ENCODE peak calls at places on chromosomes 12 and 14, in seven cellular contexts. One of them, this sample, is unnamed.

GRCh38 chr14:68558096-68558495 is 234.8 kb downstream of the ZFP36L1 start:
- DNase-seq in IMR-90: no peak
- DNase-seq in kidney epithelial cell: no peak
- DNase-seq in fibroblast of lung: no peak
- DNase-seq in neural progenitor cell: no peak
- DNase-seq in mammary epithelial cell: no peak
- DNase-seq in gastrocnemius medialis: no peak
- DNase-seq in this sample: no peak

GRCh38 chr14:23182372-23183014 is 967 bp downstream of the SLC7A8 start:
- DNase-seq in gastrocnemius medialis: peak
- DNase-seq in kidney epithelial cell: no peak
- DNase-seq in mammary epithelial cell: peak
- DNase-seq in IMR-90: no peak
- DNase-seq in fibroblast of lung: no peak
- DNase-seq in neural progenitor cell: peak
- DNase-seq in this sample: peak

GRCh38 chr12:85920324-85920947 is 46.3 kb downstream of the NTS start:
- DNase-seq in mammary epithelial cell: peak
- DNase-seq in IMR-90: peak
- DNase-seq in fibroblast of lung: peak
- DNase-seq in neural progenitor cell: peak
- DNase-seq in gastrocnemius medialis: no peak
- DNase-seq in kidney epithelial cell: no peak
- DNase-seq in this sample: no peak

GRCh38 chr12:6280672-6281071 is 29.8 kb upstream of the PLEKHG6 start:
- DNase-seq in fibroblast of lung: no peak
- DNase-seq in mammary epithelial cell: no peak
- DNase-seq in gastrocnemius medialis: no peak
- DNase-seq in kidney epithelial cell: no peak
- DNase-seq in neural progenitor cell: no peak
- DNase-seq in IMR-90: no peak
- DNase-seq in this sample: no peak

GRCh38 chr12:19421503-19422282 is 17.6 kb upstream of the AEBP2 start:
- DNase-seq in kidney epithelial cell: no peak
- DNase-seq in IMR-90: no peak
- DNase-seq in neural progenitor cell: no peak
- DNase-seq in gastrocnemius medialis: no peak
- DNase-seq in fibroblast of lung: no peak
- DNase-seq in mammary epithelial cell: no peak
- DNase-seq in this sample: no peak

GRCh38 chr14:80522936-80523335 is 311.6 kb upstream of the DIO2 start:
- DNase-seq in neural progenitor cell: no peak
- DNase-seq in gastrocnemius medialis: no peak
- DNase-seq in kidney epithelial cell: no peak
- DNase-seq in IMR-90: peak
- DNase-seq in fibroblast of lung: no peak
- DNase-seq in mammary epithelial cell: no peak
- DNase-seq in this sample: no peak

GRCh38 chr14:80930836-80931389 is 10.6 kb downstream of the CEP128 start:
- DNase-seq in mammary epithelial cell: peak
- DNase-seq in IMR-90: peak
- DNase-seq in gastrocnemius medialis: no peak
- DNase-seq in fibroblast of lung: peak
- DNase-seq in neural progenitor cell: no peak
- DNase-seq in kidney epithelial cell: peak
- DNase-seq in this sample: no peak

GRCh38 chr14:55614304-55614703 is 34.3 kb downstream of the KTN1 start:
- DNase-seq in mammary epithelial cell: no peak
- DNase-seq in IMR-90: no peak
- DNase-seq in kidney epithelial cell: no peak
- DNase-seq in fibroblast of lung: no peak
- DNase-seq in neural progenitor cell: no peak
- DNase-seq in gastrocnemius medialis: no peak
- DNase-seq in this sample: no peak

GRCh38 chr14:99748529-99748928 is 44.7 kb upstream of the EML1 start:
- DNase-seq in neural progenitor cell: no peak
- DNase-seq in mammary epithelial cell: no peak
- DNase-seq in fibroblast of lung: no peak
- DNase-seq in gastrocnemius medialis: no peak
- DNase-seq in kidney epithelial cell: no peak
- DNase-seq in IMR-90: no peak
- DNase-seq in this sample: no peak

GRCh38 chr12:109309441-109310246 is 560 bp upstream of the FOXN4 start:
- DNase-seq in neural progenitor cell: peak
- DNase-seq in IMR-90: no peak
- DNase-seq in fibroblast of lung: no peak
- DNase-seq in mammary epithelial cell: no peak
- DNase-seq in gastrocnemius medialis: no peak
- DNase-seq in kidney epithelial cell: no peak
- DNase-seq in this sample: no peak

GRCh38 chr12:80707126-80707829 is at the start of gene MYF6:
- DNase-seq in mammary epithelial cell: no peak
- DNase-seq in fibroblast of lung: no peak
- DNase-seq in IMR-90: no peak
- DNase-seq in neural progenitor cell: no peak
- DNase-seq in gastrocnemius medialis: peak
- DNase-seq in kidney epithelial cell: no peak
- DNase-seq in this sample: no peak
- H3K4me3 ChIP-seq in mammary epithelial cell: no peak
- H3K4me3 ChIP-seq in fibroblast of lung: peak
- H3K4me3 ChIP-seq in IMR-90: no peak
- H3K4me3 ChIP-seq in neural progenitor cell: peak
- H3K4me3 ChIP-seq in gastrocnemius medialis: peak
- H3K4me3 ChIP-seq in kidney epithelial cell: peak
- H3K4me3 ChIP-seq in this sample: no peak

DNA sequence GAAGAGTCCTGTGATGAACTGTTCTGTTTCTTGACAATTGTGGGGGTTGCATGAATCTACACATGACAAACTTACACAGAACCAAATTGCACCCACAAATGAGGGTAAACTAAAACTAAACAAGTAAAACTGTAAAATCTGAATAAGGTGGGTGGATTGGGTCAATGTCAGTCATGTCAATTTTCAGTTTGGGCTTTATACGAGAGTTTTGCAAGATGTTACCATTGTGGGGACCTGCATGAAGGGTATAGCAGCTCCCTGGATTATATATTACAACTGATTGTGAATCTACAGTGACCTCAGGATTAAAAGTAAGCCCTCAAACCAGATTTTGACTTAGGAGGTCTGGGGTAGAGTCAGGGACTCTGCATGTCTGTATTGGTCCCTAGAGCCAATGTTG is 101.5 kb upstream of the LHX5 start:
- DNase-seq in fibroblast of lung: no peak
- DNase-seq in neural progenitor cell: no peak
- DNase-seq in IMR-90: no peak
- DNase-seq in mammary epithelial cell: no peak
- DNase-seq in gastrocnemius medialis: no peak
- DNase-seq in kidney epithelial cell: no peak
- DNase-seq in this sample: no peak
- H3K4me3 ChIP-seq in fibroblast of lung: no peak
- H3K4me3 ChIP-seq in neural progenitor cell: no peak
- H3K4me3 ChIP-seq in IMR-90: no peak
- H3K4me3 ChIP-seq in mammary epithelial cell: no peak
- H3K4me3 ChIP-seq in gastrocnemius medialis: no peak
- H3K4me3 ChIP-seq in kidney epithelial cell: no peak
- H3K4me3 ChIP-seq in this sample: no peak

GRCh38 chr12:26712892-26713291 is 120.1 kb downstream of the ITPR2 start:
- DNase-seq in IMR-90: no peak
- DNase-seq in neural progenitor cell: peak
- DNase-seq in mammary epithelial cell: no peak
- DNase-seq in fibroblast of lung: no peak
- DNase-seq in gastrocnemius medialis: no peak
- DNase-seq in kidney epithelial cell: no peak
- DNase-seq in this sample: no peak

GRCh38 chr12:26711072-26711471 is 121.9 kb downstream of the ITPR2 start:
- DNase-seq in mammary epithelial cell: no peak
- DNase-seq in IMR-90: no peak
- DNase-seq in gastrocnemius medialis: no peak
- DNase-seq in kidney epithelial cell: no peak
- DNase-seq in neural progenitor cell: no peak
- DNase-seq in fibroblast of lung: no peak
- DNase-seq in this sample: no peak

GRCh38 chr12:26713885-26714383 is 119.1 kb downstream of the ITPR2 start:
- DNase-seq in mammary epithelial cell: no peak
- DNase-seq in neural progenitor cell: no peak
- DNase-seq in gastrocnemius medialis: no peak
- DNase-seq in kidney epithelial cell: no peak
- DNase-seq in IMR-90: no peak
- DNase-seq in fibroblast of lung: no peak
- DNase-seq in this sample: no peak

GRCh38 chr12:26715232-26715631 is 117.8 kb downstream of the ITPR2 start:
- DNase-seq in kidney epithelial cell: no peak
- DNase-seq in fibroblast of lung: no peak
- DNase-seq in mammary epithelial cell: no peak
- DNase-seq in gastrocnemius medialis: no peak
- DNase-seq in IMR-90: no peak
- DNase-seq in neural progenitor cell: no peak
- DNase-seq in this sample: no peak

GRCh38 chr12:26711569-26711968 is 121.4 kb downstream of the ITPR2 start:
- DNase-seq in mammary epithelial cell: no peak
- DNase-seq in neural progenitor cell: no peak
- DNase-seq in gastrocnemius medialis: no peak
- DNase-seq in kidney epithelial cell: no peak
- DNase-seq in IMR-90: no peak
- DNase-seq in fibroblast of lung: no peak
- DNase-seq in this sample: no peak
- H3K4me3 ChIP-seq in mammary epithelial cell: no peak
- H3K4me3 ChIP-seq in neural progenitor cell: no peak
- H3K4me3 ChIP-seq in gastrocnemius medialis: no peak
- H3K4me3 ChIP-seq in kidney epithelial cell: no peak
- H3K4me3 ChIP-seq in IMR-90: no peak
- H3K4me3 ChIP-seq in fibroblast of lung: no peak
- H3K4me3 ChIP-seq in this sample: no peak

GRCh38 chr14:22071001-22071400 is 397.4 kb upstream of the OR4E1 start:
- DNase-seq in gastrocnemius medialis: no peak
- DNase-seq in fibroblast of lung: no peak
- DNase-seq in neural progenitor cell: no peak
- DNase-seq in mammary epithelial cell: no peak
- DNase-seq in IMR-90: no peak
- DNase-seq in kidney epithelial cell: no peak
- DNase-seq in this sample: no peak

GRCh38 chr14:22065372-22065771 is 391.8 kb upstream of the OR4E1 start:
- DNase-seq in neural progenitor cell: no peak
- DNase-seq in gastrocnemius medialis: no peak
- DNase-seq in mammary epithelial cell: no peak
- DNase-seq in fibroblast of lung: no peak
- DNase-seq in kidney epithelial cell: no peak
- DNase-seq in IMR-90: no peak
- DNase-seq in this sample: no peak

DNA sequence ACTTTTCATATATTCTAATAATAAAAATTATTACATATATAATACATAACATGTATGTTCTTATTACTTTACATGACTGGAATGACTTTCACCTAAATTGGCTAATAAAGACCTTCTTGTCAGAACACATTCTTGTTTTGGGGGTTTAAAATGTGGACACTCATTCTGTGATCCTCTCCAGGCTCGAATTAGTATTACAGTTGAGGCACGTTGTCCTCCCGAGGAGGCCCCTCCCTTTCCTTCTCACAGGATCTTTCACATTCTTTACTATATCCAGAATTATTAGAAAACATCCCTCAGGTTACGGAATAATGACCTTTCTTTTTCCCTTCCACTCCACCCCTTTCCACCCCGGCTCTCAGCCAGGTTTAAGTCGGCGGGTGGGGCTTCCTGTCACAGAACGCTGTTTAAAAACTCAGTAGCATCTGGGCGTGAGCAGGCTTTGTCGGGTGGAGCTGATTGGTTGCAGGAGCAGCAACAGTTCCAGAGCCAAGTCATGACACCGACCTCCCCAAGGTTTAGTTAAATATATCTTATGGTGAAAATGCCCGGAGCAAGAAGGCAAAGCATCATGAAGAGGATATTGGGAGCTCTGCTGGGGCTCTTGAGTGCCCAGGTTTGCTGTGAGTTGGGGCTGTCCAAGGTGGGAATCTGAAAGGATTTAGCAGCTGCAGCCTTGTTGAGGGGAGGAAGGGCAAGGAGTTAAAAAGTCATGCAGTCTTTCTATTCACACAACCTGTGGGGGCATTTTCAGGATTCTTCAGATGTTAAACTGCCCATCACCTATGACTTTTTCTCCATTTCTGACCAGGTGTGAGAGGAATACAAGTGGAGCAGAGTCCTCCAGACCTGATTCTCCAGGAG is 396.7 kb upstream of the OR4E1 start:
- DNase-seq in kidney epithelial cell: no peak
- DNase-seq in IMR-90: no peak
- DNase-seq in neural progenitor cell: peak
- DNase-seq in fibroblast of lung: no peak
- DNase-seq in mammary epithelial cell: peak
- DNase-seq in gastrocnemius medialis: no peak
- DNase-seq in this sample: no peak
- H3K4me3 ChIP-seq in kidney epithelial cell: no peak
- H3K4me3 ChIP-seq in IMR-90: no peak
- H3K4me3 ChIP-seq in neural progenitor cell: peak
- H3K4me3 ChIP-seq in fibroblast of lung: no peak
- H3K4me3 ChIP-seq in mammary epithelial cell: no peak
- H3K4me3 ChIP-seq in gastrocnemius medialis: no peak
- H3K4me3 ChIP-seq in this sample: no peak

GRCh38 chr12:47835831-47836155 is 16.1 kb upstream of the HDAC7 start:
- DNase-seq in kidney epithelial cell: no peak
- DNase-seq in fibroblast of lung: no peak
- DNase-seq in neural progenitor cell: peak
- DNase-seq in IMR-90: no peak
- DNase-seq in mammary epithelial cell: peak
- DNase-seq in gastrocnemius medialis: no peak
- DNase-seq in this sample: no peak

GRCh38 chr12:47835017-47835830 is 15.5 kb upstream of the HDAC7 start:
- DNase-seq in kidney epithelial cell: no peak
- DNase-seq in mammary epithelial cell: no peak
- DNase-seq in neural progenitor cell: no peak
- DNase-seq in IMR-90: no peak
- DNase-seq in fibroblast of lung: no peak
- DNase-seq in gastrocnemius medialis: no peak
- DNase-seq in this sample: peak

GRCh38 chr12:47832263-47832933 is 12.7 kb upstream of the HDAC7 start:
- DNase-seq in gastrocnemius medialis: no peak
- DNase-seq in neural progenitor cell: no peak
- DNase-seq in mammary epithelial cell: no peak
- DNase-seq in fibroblast of lung: no peak
- DNase-seq in IMR-90: no peak
- DNase-seq in kidney epithelial cell: no peak
- DNase-seq in this sample: peak

GRCh38 chr12:47834199-47835016 is 14.7 kb upstream of the HDAC7 start:
- DNase-seq in fibroblast of lung: no peak
- DNase-seq in kidney epithelial cell: no peak
- DNase-seq in neural progenitor cell: no peak
- DNase-seq in mammary epithelial cell: no peak
- DNase-seq in IMR-90: no peak
- DNase-seq in gastrocnemius medialis: no peak
- DNase-seq in this sample: no peak

DNA sequence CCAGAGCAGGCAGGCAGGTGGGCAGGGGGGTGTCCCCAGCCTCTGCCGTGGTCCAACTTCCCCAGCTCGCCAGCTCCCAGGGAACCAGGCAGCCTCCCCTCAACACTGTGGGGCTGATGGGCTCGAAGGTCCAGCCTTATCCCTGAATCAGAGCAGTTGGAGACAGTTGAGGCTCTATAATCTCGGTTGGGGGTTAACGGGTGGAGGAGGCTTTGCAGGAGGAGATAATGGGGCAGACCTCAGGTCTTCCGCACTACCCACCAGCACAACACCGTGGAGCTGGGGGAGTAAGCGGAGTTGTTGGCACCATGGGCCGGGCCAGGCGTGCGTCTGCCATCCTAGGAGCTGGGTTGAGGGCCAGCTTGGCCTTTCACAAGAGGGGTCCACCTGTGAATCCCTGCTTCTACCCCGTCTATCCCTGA is 13.9 kb upstream of the HDAC7 start:
- DNase-seq in fibroblast of lung: no peak
- DNase-seq in mammary epithelial cell: no peak
- DNase-seq in kidney epithelial cell: no peak
- DNase-seq in IMR-90: no peak
- DNase-seq in neural progenitor cell: no peak
- DNase-seq in gastrocnemius medialis: no peak
- DNase-seq in this sample: no peak
- H3K4me3 ChIP-seq in fibroblast of lung: no peak
- H3K4me3 ChIP-seq in mammary epithelial cell: no peak
- H3K4me3 ChIP-seq in kidney epithelial cell: no peak
- H3K4me3 ChIP-seq in IMR-90: no peak
- H3K4me3 ChIP-seq in neural progenitor cell: no peak
- H3K4me3 ChIP-seq in gastrocnemius medialis: no peak
- H3K4me3 ChIP-seq in this sample: no peak